ENCODE peak calls at places on chromosome 15, in four cellular contexts. One of them, this sample, is unnamed.

GRCh38 chr15:62619105-62619504 is 423.4 kb upstream of the TPM1 start:
- DNase-seq in CD4-positive, alpha-beta memory T cell: no peak
- DNase-seq in hepatocyte: no peak
- DNase-seq in H9: no peak
- DNase-seq in this sample: no peak

GRCh38 chr15:99618941-99619411 is 53.2 kb downstream of the MEF2A start:
- DNase-seq in H9: peak; percentile 37
- DNase-seq in CD4-positive, alpha-beta memory T cell: no peak
- DNase-seq in hepatocyte: peak; percentile 8
- DNase-seq in this sample: peak; percentile 56

GRCh38 chr15:49212897-49213296 is 42.9 kb downstream of the GALK2 start:
- DNase-seq in CD4-positive, alpha-beta memory T cell: no peak
- DNase-seq in H9: no peak
- DNase-seq in hepatocyte: no peak
- DNase-seq in this sample: no peak

GRCh38 chr15:89127054-89127702 is 38.9 kb downstream of the ABHD2 start:
- DNase-seq in H9: no peak
- DNase-seq in CD4-positive, alpha-beta memory T cell: no peak
- DNase-seq in hepatocyte: no peak
- DNase-seq in this sample: no peak

GRCh38 chr15:87710406-87710805 is 546.1 kb downstream of the NTRK3 start:
- DNase-seq in H9: no peak
- DNase-seq in CD4-positive, alpha-beta memory T cell: no peak
- DNase-seq in hepatocyte: peak; percentile 39
- DNase-seq in this sample: no peak

GRCh38 chr15:33022629-33023028 is 171.9 kb downstream of the FMN1 start:
- DNase-seq in CD4-positive, alpha-beta memory T cell: no peak
- DNase-seq in hepatocyte: no peak
- DNase-seq in H9: peak; percentile 83
- DNase-seq in this sample: peak; percentile 52

GRCh38 chr15:68584704-68585573 is 6.1 kb downstream of the CORO2B start:
- DNase-seq in CD4-positive, alpha-beta memory T cell: no peak
- DNase-seq in hepatocyte: no peak
- DNase-seq in H9: no peak
- DNase-seq in this sample: no peak

GRCh38 chr15:33425149-33425548 is 114.4 kb downstream of the RYR3 start:
- DNase-seq in hepatocyte: peak; percentile 21
- DNase-seq in H9: no peak
- DNase-seq in CD4-positive, alpha-beta memory T cell: no peak
- DNase-seq in this sample: peak; percentile 60

GRCh38 chr15:66951976-66952375 is 113.4 kb upstream of the SMAD3 start:
- DNase-seq in CD4-positive, alpha-beta memory T cell: no peak
- DNase-seq in H9: no peak
- DNase-seq in hepatocyte: no peak
- DNase-seq in this sample: no peak

GRCh38 chr15:84981711-84982300 is at the start of gene PDE8A:
- DNase-seq in hepatocyte: peak; percentile 71
- DNase-seq in H9: peak; percentile 40
- DNase-seq in CD4-positive, alpha-beta memory T cell: peak; percentile 73
- DNase-seq in this sample: peak; percentile 34

GRCh38 chr15:48939686-48940085 is 24.0 kb downstream of the SHC4 start:
- DNase-seq in CD4-positive, alpha-beta memory T cell: no peak
- DNase-seq in hepatocyte: peak; percentile 43
- DNase-seq in H9: no peak
- DNase-seq in this sample: peak; percentile 75

GRCh38 chr15:35914573-35914972 is 368.6 kb upstream of the DPH6 start:
- DNase-seq in CD4-positive, alpha-beta memory T cell: no peak
- DNase-seq in H9: no peak
- DNase-seq in hepatocyte: no peak
- DNase-seq in this sample: no peak

GRCh38 chr15:77019476-77020331 is 24.8 kb downstream of the PSTPIP1 start:
- DNase-seq in CD4-positive, alpha-beta memory T cell: peak; percentile 52
- DNase-seq in hepatocyte: no peak
- DNase-seq in H9: no peak
- DNase-seq in this sample: no peak

GRCh38 chr15:98804057-98804380 is 155.7 kb downstream of the IGF1R start:
- DNase-seq in hepatocyte: no peak
- DNase-seq in CD4-positive, alpha-beta memory T cell: no peak
- DNase-seq in H9: no peak
- DNase-seq in this sample: no peak

GRCh38 chr15:93152264-93152884 is 63.4 kb upstream of the RGMA start:
- DNase-seq in CD4-positive, alpha-beta memory T cell: peak; percentile 66
- DNase-seq in hepatocyte: no peak
- DNase-seq in H9: no peak
- DNase-seq in this sample: no peak

GRCh38 chr15:69855172-69855562 is 242.6 kb downstream of the TLE3 start:
- DNase-seq in CD4-positive, alpha-beta memory T cell: no peak
- DNase-seq in H9: no peak
- DNase-seq in hepatocyte: no peak
- DNase-seq in this sample: no peak

GRCh38 chr15:69852482-69853275 is 245.0 kb downstream of the TLE3 start:
- DNase-seq in H9: no peak
- DNase-seq in CD4-positive, alpha-beta memory T cell: no peak
- DNase-seq in hepatocyte: no peak
- DNase-seq in this sample: no peak

GRCh38 chr15:69853572-69853971 is 244.1 kb downstream of the TLE3 start:
- DNase-seq in hepatocyte: peak; percentile 81
- DNase-seq in H9: peak; percentile 43
- DNase-seq in CD4-positive, alpha-beta memory T cell: no peak
- DNase-seq in this sample: peak; percentile 50

GRCh38 chr15:69855601-69856000 is 242.1 kb downstream of the TLE3 start:
- DNase-seq in CD4-positive, alpha-beta memory T cell: no peak
- DNase-seq in H9: no peak
- DNase-seq in hepatocyte: peak; percentile 38
- DNase-seq in this sample: no peak

GRCh38 chr15:69854521-69855171 is 243.1 kb downstream of the TLE3 start:
- DNase-seq in CD4-positive, alpha-beta memory T cell: no peak
- DNase-seq in hepatocyte: peak; percentile 23
- DNase-seq in H9: no peak
- DNase-seq in this sample: no peak
- H3K27ac ChIP-seq in CD4-positive, alpha-beta memory T cell: no peak overlapping the region
- H3K27ac ChIP-seq in hepatocyte: peak overlapping the region; percentile 56
- H3K27ac ChIP-seq in H9: no peak overlapping the region
- H3K27ac ChIP-seq in this sample: no peak overlapping the region

GRCh38 chr15:39784125-39784524 is 1.5 kb upstream of the FSIP1 start:
- DNase-seq in hepatocyte: no peak
- DNase-seq in CD4-positive, alpha-beta memory T cell: no peak
- DNase-seq in H9: no peak
- DNase-seq in this sample: no peak
- H3K27ac ChIP-seq in hepatocyte: no peak overlapping the region
- H3K27ac ChIP-seq in CD4-positive, alpha-beta memory T cell: peak overlapping the region; percentile 60
- H3K27ac ChIP-seq in H9: no peak overlapping the region
- H3K27ac ChIP-seq in this sample: no peak overlapping the region

DNA sequence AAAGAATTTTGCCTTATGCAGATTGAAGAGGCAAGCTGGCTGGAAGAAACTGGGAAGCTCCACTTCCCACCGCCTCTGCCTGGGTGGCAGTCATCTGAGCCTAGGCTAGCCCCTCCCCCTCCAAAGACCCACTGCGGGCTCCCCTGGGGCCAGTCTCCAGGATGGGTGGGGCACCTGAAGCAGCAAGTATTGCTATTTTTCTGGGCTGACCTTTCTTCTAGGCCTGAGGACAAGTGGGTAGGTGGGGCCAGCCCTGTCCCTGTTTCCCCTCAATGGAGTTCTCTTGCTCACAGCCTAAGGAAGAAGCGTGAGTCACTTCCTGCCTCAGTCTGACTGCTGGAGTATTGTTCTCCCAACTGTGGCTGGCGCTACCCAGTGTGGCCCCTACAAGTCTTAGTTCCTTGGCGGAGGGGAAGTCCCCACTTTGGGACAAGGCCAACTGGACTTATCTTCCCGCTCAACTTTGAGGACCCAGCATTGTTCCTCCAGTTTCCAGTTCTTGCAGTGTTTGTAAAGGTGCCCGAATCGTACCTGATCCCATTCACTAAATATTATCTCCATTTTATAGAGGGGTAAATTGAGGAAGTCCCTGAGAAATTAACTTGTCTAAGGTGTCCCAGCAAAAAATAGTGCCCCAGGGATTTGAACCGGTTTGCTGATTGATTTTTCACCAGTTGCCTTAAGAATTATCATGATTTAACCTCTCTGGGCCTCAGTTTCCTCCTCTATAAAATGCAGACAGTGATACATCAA is 1.4 kb downstream of the FURIN start:
- DNase-seq in H9: peak; percentile 84
- DNase-seq in hepatocyte: peak; percentile 76
- DNase-seq in CD4-positive, alpha-beta memory T cell: peak; percentile 69
- DNase-seq in this sample: peak; percentile 80
- H3K27ac ChIP-seq in H9: no peak overlapping the region
- H3K27ac ChIP-seq in hepatocyte: peak overlapping the region; percentile 89
- H3K27ac ChIP-seq in CD4-positive, alpha-beta memory T cell: peak overlapping the region; percentile 68
- H3K27ac ChIP-seq in this sample: peak overlapping the region; percentile 88

GRCh38 chr15:60374209-60374608 is 23.6 kb downstream of the ANXA2 start:
- DNase-seq in hepatocyte: no peak
- DNase-seq in H9: no peak
- DNase-seq in CD4-positive, alpha-beta memory T cell: no peak
- DNase-seq in this sample: no peak

GRCh38 chr15:60372223-60372622 is 25.6 kb downstream of the ANXA2 start:
- DNase-seq in CD4-positive, alpha-beta memory T cell: no peak
- DNase-seq in H9: no peak
- DNase-seq in hepatocyte: no peak
- DNase-seq in this sample: no peak

GRCh38 chr15:60373745-60374144 is 24.0 kb downstream of the ANXA2 start:
- DNase-seq in H9: no peak
- DNase-seq in CD4-positive, alpha-beta memory T cell: no peak
- DNase-seq in hepatocyte: no peak
- DNase-seq in this sample: no peak

GRCh38 chr15:60373327-60373726 is 24.5 kb downstream of the ANXA2 start:
- DNase-seq in CD4-positive, alpha-beta memory T cell: no peak
- DNase-seq in H9: no peak
- DNase-seq in hepatocyte: no peak
- DNase-seq in this sample: no peak

GRCh38 chr15:60372756-60373155 is 25.0 kb downstream of the ANXA2 start:
- DNase-seq in CD4-positive, alpha-beta memory T cell: no peak
- DNase-seq in hepatocyte: no peak
- DNase-seq in H9: no peak
- DNase-seq in this sample: no peak
- H3K27ac ChIP-seq in CD4-positive, alpha-beta memory T cell: no peak overlapping the region
- H3K27ac ChIP-seq in hepatocyte: peak overlapping the region; percentile 91
- H3K27ac ChIP-seq in H9: no peak overlapping the region
- H3K27ac ChIP-seq in this sample: peak overlapping the region; percentile 98

GRCh38 chr15:101481917-101482525 is 7.5 kb downstream of the PCSK6 start:
- DNase-seq in hepatocyte: peak; percentile 52
- DNase-seq in H9: no peak
- DNase-seq in CD4-positive, alpha-beta memory T cell: no peak
- DNase-seq in this sample: no peak
- H3K27ac ChIP-seq in hepatocyte: peak overlapping the region; percentile 56
- H3K27ac ChIP-seq in H9: no peak overlapping the region
- H3K27ac ChIP-seq in CD4-positive, alpha-beta memory T cell: no peak overlapping the region
- H3K27ac ChIP-seq in this sample: no peak overlapping the region

GRCh38 chr15:43508421-43508820 is 9.0 kb upstream of the MAP1A start:
- DNase-seq in H9: no peak
- DNase-seq in CD4-positive, alpha-beta memory T cell: no peak
- DNase-seq in hepatocyte: no peak
- DNase-seq in this sample: no peak

GRCh38 chr15:43509002-43509922 is 8.1 kb upstream of the MAP1A start:
- DNase-seq in H9: no peak
- DNase-seq in hepatocyte: no peak
- DNase-seq in CD4-positive, alpha-beta memory T cell: no peak
- DNase-seq in this sample: no peak

GRCh38 chr15:43511012-43511885 is 6.2 kb upstream of the MAP1A start:
- DNase-seq in hepatocyte: peak; percentile 49
- DNase-seq in H9: peak; percentile 63
- DNase-seq in CD4-positive, alpha-beta memory T cell: no peak
- DNase-seq in this sample: no peak

GRCh38 chr15:43510230-43511011 is 7.0 kb upstream of the MAP1A start:
- DNase-seq in H9: peak; percentile 100
- DNase-seq in CD4-positive, alpha-beta memory T cell: peak; percentile 98
- DNase-seq in hepatocyte: peak; percentile 100
- DNase-seq in this sample: peak; percentile 97

DNA sequence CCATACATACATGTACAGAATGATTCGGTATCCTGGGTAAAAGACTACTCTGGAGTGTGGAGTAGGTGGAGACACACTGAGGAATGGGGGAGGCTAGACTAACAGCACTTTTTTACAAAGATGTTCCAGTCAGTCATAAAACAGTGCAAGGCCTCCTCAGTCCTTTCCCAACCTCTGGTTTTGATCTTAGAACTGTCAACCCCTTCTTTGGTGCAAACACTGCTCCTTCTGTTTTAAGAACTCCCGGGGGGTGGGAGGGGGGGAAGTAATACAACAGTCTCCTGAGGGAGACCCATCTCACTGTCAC is 7.5 kb upstream of the MAP1A start:
- DNase-seq in hepatocyte: peak; percentile 39
- DNase-seq in CD4-positive, alpha-beta memory T cell: no peak
- DNase-seq in H9: no peak
- DNase-seq in this sample: no peak
- H3K27ac ChIP-seq in hepatocyte: peak overlapping the region; percentile 91
- H3K27ac ChIP-seq in CD4-positive, alpha-beta memory T cell: peak overlapping the region; percentile 71
- H3K27ac ChIP-seq in H9: no peak overlapping the region
- H3K27ac ChIP-seq in this sample: peak overlapping the region; percentile 77

GRCh38 chr15:75622505-75622904 is 3.0 kb downstream of the SNUPN start:
- DNase-seq in hepatocyte: no peak
- DNase-seq in H9: no peak
- DNase-seq in CD4-positive, alpha-beta memory T cell: no peak
- DNase-seq in this sample: no peak

GRCh38 chr15:75625542-75626347 is at the start of gene SNUPN:
- DNase-seq in hepatocyte: peak; percentile 96
- DNase-seq in H9: peak; percentile 97
- DNase-seq in CD4-positive, alpha-beta memory T cell: peak; percentile 94
- DNase-seq in this sample: peak; percentile 97

GRCh38 chr15:75620043-75620775 is 5.3 kb downstream of the SNUPN start:
- DNase-seq in H9: no peak
- DNase-seq in CD4-positive, alpha-beta memory T cell: no peak
- DNase-seq in hepatocyte: peak; percentile 16
- DNase-seq in this sample: no peak

GRCh38 chr15:75616766-75617165 is 8.8 kb downstream of the SNUPN start:
- DNase-seq in H9: no peak
- DNase-seq in hepatocyte: no peak
- DNase-seq in CD4-positive, alpha-beta memory T cell: no peak
- DNase-seq in this sample: no peak

GRCh38 chr15:75620776-75621536 is 4.6 kb downstream of the SNUPN start:
- DNase-seq in H9: no peak
- DNase-seq in hepatocyte: peak; percentile 72
- DNase-seq in CD4-positive, alpha-beta memory T cell: no peak
- DNase-seq in this sample: peak; percentile 58
- H3K27ac ChIP-seq in H9: no peak overlapping the region
- H3K27ac ChIP-seq in hepatocyte: peak overlapping the region; percentile 81
- H3K27ac ChIP-seq in CD4-positive, alpha-beta memory T cell: no peak overlapping the region
- H3K27ac ChIP-seq in this sample: peak overlapping the region; percentile 79